ENCODE peak calls at places on chromosomes 1 and 21, in ten cellular contexts. One of them, this sample, is unnamed.

GRCh38 chr21:34933609-34934345 is 115.3 kb downstream of the RUNX1 start:
- DNase-seq in iris pigment epithelial cell: peak
- DNase-seq in aorta: no peak
- DNase-seq in SHP77: no peak
- DNase-seq in cardiac fibroblast: no peak
- DNase-seq in germinal center: peak
- DNase-seq in stromal cell of bone marrow: no peak
- DNase-seq in left cardiac atrium: no peak
- DNase-seq in H7: no peak
- DNase-seq in HEK293T: no peak
- DNase-seq in this sample: no peak

GRCh38 chr1:25917996-25918395 is 11.8 kb upstream of the STMN1 start:
- DNase-seq in iris pigment epithelial cell: no peak
- DNase-seq in aorta: no peak
- DNase-seq in SHP77: no peak
- DNase-seq in cardiac fibroblast: no peak
- DNase-seq in germinal center: no peak
- DNase-seq in stromal cell of bone marrow: no peak
- DNase-seq in left cardiac atrium: no peak
- DNase-seq in H7: no peak
- DNase-seq in HEK293T: no peak
- DNase-seq in this sample: no peak

GRCh38 chr21:32562426-32562825 is 22.9 kb downstream of the TCP10L start:
- DNase-seq in iris pigment epithelial cell: peak
- DNase-seq in aorta: no peak
- DNase-seq in SHP77: no peak
- DNase-seq in cardiac fibroblast: peak
- DNase-seq in germinal center: no peak
- DNase-seq in stromal cell of bone marrow: peak
- DNase-seq in left cardiac atrium: peak
- DNase-seq in H7: no peak
- DNase-seq in HEK293T: no peak
- DNase-seq in this sample: no peak

GRCh38 chr1:227895828-227896685 is 51.7 kb downstream of the WNT9A start:
- DNase-seq in iris pigment epithelial cell: no peak
- DNase-seq in aorta: peak
- DNase-seq in SHP77: no peak
- DNase-seq in cardiac fibroblast: no peak
- DNase-seq in germinal center: no peak
- DNase-seq in stromal cell of bone marrow: no peak
- DNase-seq in left cardiac atrium: peak
- DNase-seq in H7: peak
- DNase-seq in HEK293T: no peak
- DNase-seq in this sample: no peak

GRCh38 chr1:180912211-180912800 is 391 bp upstream of the KIAA1614 start:
- DNase-seq in iris pigment epithelial cell: peak
- DNase-seq in aorta: no peak
- DNase-seq in SHP77: no peak
- DNase-seq in cardiac fibroblast: peak
- DNase-seq in germinal center: no peak
- DNase-seq in stromal cell of bone marrow: no peak
- DNase-seq in left cardiac atrium: no peak
- DNase-seq in H7: peak
- DNase-seq in HEK293T: no peak
- DNase-seq in this sample: peak

GRCh38 chr1:193480755-193481154 is 294.3 kb upstream of the B3GALT2 start:
- DNase-seq in iris pigment epithelial cell: no peak
- DNase-seq in aorta: no peak
- DNase-seq in SHP77: no peak
- DNase-seq in cardiac fibroblast: no peak
- DNase-seq in germinal center: no peak
- DNase-seq in stromal cell of bone marrow: no peak
- DNase-seq in left cardiac atrium: no peak
- DNase-seq in H7: no peak
- DNase-seq in HEK293T: no peak
- DNase-seq in this sample: no peak

GRCh38 chr1:82778612-82779011 is 977.9 kb downstream of the ADGRL2 start:
- DNase-seq in iris pigment epithelial cell: peak
- DNase-seq in aorta: no peak
- DNase-seq in SHP77: no peak
- DNase-seq in cardiac fibroblast: peak
- DNase-seq in germinal center: no peak
- DNase-seq in stromal cell of bone marrow: no peak
- DNase-seq in left cardiac atrium: no peak
- DNase-seq in H7: peak
- DNase-seq in HEK293T: peak
- DNase-seq in this sample: no peak

GRCh38 chr1:52552505-52553371 is at the start of gene TUT4:
- DNase-seq in iris pigment epithelial cell: peak
- DNase-seq in aorta: peak
- DNase-seq in SHP77: peak
- DNase-seq in cardiac fibroblast: peak
- DNase-seq in germinal center: peak
- DNase-seq in stromal cell of bone marrow: peak
- DNase-seq in left cardiac atrium: peak
- DNase-seq in H7: peak
- DNase-seq in HEK293T: peak
- DNase-seq in this sample: peak

GRCh38 chr21:36310016-36310415 is 10.0 kb upstream of the MORC3 start:
- DNase-seq in iris pigment epithelial cell: no peak
- DNase-seq in aorta: no peak
- DNase-seq in SHP77: no peak
- DNase-seq in cardiac fibroblast: no peak
- DNase-seq in germinal center: peak
- DNase-seq in stromal cell of bone marrow: no peak
- DNase-seq in left cardiac atrium: no peak
- DNase-seq in H7: no peak
- DNase-seq in HEK293T: no peak
- DNase-seq in this sample: no peak

GRCh38 chr1:43314233-43314632 is 13.5 kb downstream of the TIE1 start:
- DNase-seq in iris pigment epithelial cell: no peak
- DNase-seq in aorta: peak
- DNase-seq in SHP77: no peak
- DNase-seq in cardiac fibroblast: no peak
- DNase-seq in germinal center: no peak
- DNase-seq in stromal cell of bone marrow: no peak
- DNase-seq in left cardiac atrium: no peak
- DNase-seq in H7: no peak
- DNase-seq in HEK293T: no peak
- DNase-seq in this sample: no peak

GRCh38 chr1:32507021-32507420 is 32.2 kb upstream of the ZBTB8A start:
- DNase-seq in iris pigment epithelial cell: no peak
- DNase-seq in aorta: no peak
- DNase-seq in SHP77: no peak
- DNase-seq in cardiac fibroblast: no peak
- DNase-seq in germinal center: no peak
- DNase-seq in stromal cell of bone marrow: no peak
- DNase-seq in left cardiac atrium: no peak
- DNase-seq in H7: no peak
- DNase-seq in HEK293T: no peak
- DNase-seq in this sample: no peak

GRCh38 chr21:18620421-18620820 is 216.8 kb upstream of the TMPRSS15 start:
- DNase-seq in iris pigment epithelial cell: no peak
- DNase-seq in aorta: no peak
- DNase-seq in SHP77: no peak
- DNase-seq in cardiac fibroblast: no peak
- DNase-seq in germinal center: no peak
- DNase-seq in stromal cell of bone marrow: no peak
- DNase-seq in left cardiac atrium: no peak
- DNase-seq in H7: no peak
- DNase-seq in HEK293T: no peak
- DNase-seq in this sample: no peak

GRCh38 chr1:109783436-109783835 is 19.7 kb upstream of the EPS8L3 start:
- DNase-seq in iris pigment epithelial cell: peak
- DNase-seq in aorta: peak
- DNase-seq in SHP77: no peak
- DNase-seq in cardiac fibroblast: peak
- DNase-seq in germinal center: no peak
- DNase-seq in stromal cell of bone marrow: peak
- DNase-seq in left cardiac atrium: peak
- DNase-seq in H7: no peak
- DNase-seq in HEK293T: no peak
- DNase-seq in this sample: no peak

GRCh38 chr1:228459091-228459993 is 27.8 kb upstream of the RNF187 start:
- DNase-seq in iris pigment epithelial cell: peak
- DNase-seq in aorta: peak
- DNase-seq in SHP77: peak
- DNase-seq in cardiac fibroblast: peak
- DNase-seq in germinal center: peak
- DNase-seq in stromal cell of bone marrow: peak
- DNase-seq in left cardiac atrium: peak
- DNase-seq in H7: peak
- DNase-seq in HEK293T: peak
- DNase-seq in this sample: peak

GRCh38 chr1:189356206-189356605 is 1121.5 kb downstream of the BRINP3 start:
- DNase-seq in iris pigment epithelial cell: no peak
- DNase-seq in aorta: no peak
- DNase-seq in SHP77: no peak
- DNase-seq in cardiac fibroblast: no peak
- DNase-seq in germinal center: no peak
- DNase-seq in stromal cell of bone marrow: no peak
- DNase-seq in left cardiac atrium: no peak
- DNase-seq in H7: no peak
- DNase-seq in HEK293T: no peak
- DNase-seq in this sample: no peak

GRCh38 chr1:119632836-119633235 is 15.2 kb downstream of the ZNF697 start:
- DNase-seq in iris pigment epithelial cell: no peak
- DNase-seq in aorta: no peak
- DNase-seq in SHP77: no peak
- DNase-seq in cardiac fibroblast: no peak
- DNase-seq in germinal center: no peak
- DNase-seq in stromal cell of bone marrow: no peak
- DNase-seq in left cardiac atrium: no peak
- DNase-seq in H7: no peak
- DNase-seq in HEK293T: no peak
- DNase-seq in this sample: no peak

GRCh38 chr1:147072371-147073061 is 99.8 kb downstream of the PRKAB2 start:
- DNase-seq in iris pigment epithelial cell: no peak
- DNase-seq in aorta: no peak
- DNase-seq in SHP77: peak
- DNase-seq in cardiac fibroblast: no peak
- DNase-seq in germinal center: no peak
- DNase-seq in stromal cell of bone marrow: no peak
- DNase-seq in left cardiac atrium: no peak
- DNase-seq in H7: peak
- DNase-seq in HEK293T: no peak
- DNase-seq in this sample: no peak

GRCh38 chr1:202105571-202106339 is 17.0 kb upstream of the GPR37L1 start:
- DNase-seq in iris pigment epithelial cell: peak
- DNase-seq in aorta: no peak
- DNase-seq in SHP77: peak
- DNase-seq in cardiac fibroblast: peak
- DNase-seq in germinal center: no peak
- DNase-seq in stromal cell of bone marrow: no peak
- DNase-seq in left cardiac atrium: peak
- DNase-seq in H7: peak
- DNase-seq in HEK293T: no peak
- DNase-seq in this sample: peak